ENCODE peak calls at places on chromosomes 3 and 15, in nine cellular contexts. E is PC-3; I is GM12864; D is NCI-H460; F is prostate gland; G is stimulated activated CD4-positive, alpha-beta T cell treated with anti-CD3 and anti-CD28 coated beads, Interleukin-2, amount 100 ng/mL, for 48 hours; H is DMS153; N is fibroblast of pulmonary artery; R is ecto neural progenitor cell. X is an unnamed sample.

GRCh38 chr15:41990691-41991090 is 18.3 kb upstream of the EHD4 start:
- DNase-seq in E (no peak), I (no peak), D (no peak), F (no peak), G (no peak), H (no peak), N (no peak), R (no peak), X (no peak)

GRCh38 chr15:90174140-90174891 is 26.8 kb upstream of the SEMA4B start:
- DNase-seq in E (no peak), I (no peak), D (no peak), F (peak; percentile 93), G (no peak), H (peak; percentile 51), N (peak; percentile 45), R (no peak), X (peak; percentile 41)

GRCh38 chr15:96340611-96341464 is 10.3 kb downstream of the NR2F2 start:
- DNase-seq in E (peak; percentile 13), I (no peak), D (no peak), F (no peak), G (no peak), H (no peak), N (peak; percentile 73), R (peak; percentile 84), X (peak; percentile 82)

GRCh38 chr3:120741837-120742197 is 499 bp downstream of the RABL3 start:
- DNase-seq in E (no peak), I (peak; percentile 29), D (no peak), F (peak; percentile 5), G (no peak), H (no peak), N (peak; percentile 51), R (no peak), X (no peak)

GRCh38 chr15:26887926-26888666 is 21.2 kb downstream of the GABRA5 start:
- DNase-seq in E (no peak), I (no peak), D (no peak), F (no peak), G (no peak), H (no peak), N (no peak), R (no peak), X (no peak)

GRCh38 chr3:50154840-50155490 is at the start of gene SEMA3F:
- DNase-seq in E (peak; percentile 85), I (peak; percentile 15), D (peak; percentile 34), F (peak; percentile 72), G (peak; percentile 63), H (no peak), N (peak; percentile 68), R (peak; percentile 84), X (peak; percentile 68)

GRCh38 chr3:194133661-194134230 is 2.2 kb upstream of the HES1 start:
- DNase-seq in E (peak; percentile 44), I (no peak), D (no peak), F (peak; percentile 30), G (peak; percentile 11), H (peak; percentile 29), N (peak; percentile 74), R (peak; percentile 81), X (peak; percentile 65)

GRCh38 chr15:94383706-94384105 is 152.3 kb downstream of the MCTP2 start:
- DNase-seq in E (peak; percentile 4), I (no peak), D (no peak), F (no peak), G (no peak), H (no peak), N (no peak), R (no peak), X (no peak)

GRCh38 chr15:59303641-59304433 is 68.8 kb downstream of the MYO1E start:
- DNase-seq in E (no peak), I (no peak), D (no peak), F (no peak), G (no peak), H (no peak), N (peak; percentile 27), R (no peak), X (no peak)

GRCh38 chr3:107421170-107421792 is 44.0 kb downstream of the CCDC54 start:
- DNase-seq in E (peak; percentile 84), I (peak; percentile 50), D (peak; percentile 52), F (peak; percentile 25), G (no peak), H (no peak), N (peak; percentile 84), R (no peak), X (no peak)

GRCh38 chr15:93854088-93854487 is 377.3 kb upstream of the MCTP2 start:
- DNase-seq in E (no peak), I (no peak), D (no peak), F (no peak), G (no peak), H (no peak), N (no peak), R (no peak), X (no peak)

GRCh38 chr3:8348076-8348475 is 153.5 kb upstream of the LMCD1 start:
- DNase-seq in E (no peak), I (no peak), D (no peak), F (no peak), G (no peak), H (no peak), N (no peak), R (no peak), X (no peak)

GRCh38 chr3:126745760-126746394 is 41.8 kb downstream of the CHCHD6 start:
- DNase-seq in E (no peak), I (no peak), D (no peak), F (no peak), G (no peak), H (no peak), N (no peak), R (no peak), X (no peak)

GRCh38 chr15:60528530-60528929 is 49.6 kb upstream of the ICE2 start:
- DNase-seq in E (peak; percentile 27), I (no peak), D (no peak), F (no peak), G (no peak), H (no peak), N (peak; percentile 46), R (no peak), X (no peak)

GRCh38 chr3:13746385-13746784 is 133.5 kb downstream of the WNT7A start:
- DNase-seq in E (no peak), I (no peak), D (no peak), F (no peak), G (no peak), H (no peak), N (no peak), R (no peak), X (no peak)

GRCh38 chr3:116059421-116060096 is 385.7 kb downstream of the LSAMP start:
- DNase-seq in E (peak; percentile 88), I (no peak), D (no peak), F (no peak), G (no peak), H (peak; percentile 22), N (peak; percentile 54), R (no peak), X (peak; percentile 84)

GRCh38 chr3:192916455-192917257 is 1.0 kb downstream of the MB21D2 start:
- DNase-seq in E (peak; percentile 72), I (no peak), D (no peak), F (peak; percentile 70), G (no peak), H (no peak), N (peak; percentile 70), R (peak; percentile 71), X (peak; percentile 82)

GRCh38 chr3:47041114-47041513 is 61.6 kb downstream of the NBEAL2 start:
- DNase-seq in E (no peak), I (no peak), D (no peak), F (no peak), G (no peak), H (no peak), N (no peak), R (no peak), X (no peak)

GRCh38 chr3:134879991-134880390 is 84.9 kb downstream of the EPHB1 start:
- DNase-seq in E (no peak), I (no peak), D (no peak), F (no peak), G (no peak), H (peak; percentile 27), N (no peak), R (no peak), X (no peak)

GRCh38 chr3:136249091-136249490 is 1.0 kb upstream of the PCCB start:
- DNase-seq in E (no peak), I (no peak), D (no peak), F (no peak), G (no peak), H (no peak), N (no peak), R (no peak), X (no peak)